ENCODE peak calls at places on chromosome 11, in six cellular contexts. One of them, this sample, is unnamed.
A peak's percentile ranks its signal among the peaks of the same experiment; 100 is the strongest.

GRCh38 chr11:13881176-13881680 is 81.3 kb upstream of the SPON1 start:
- DNase-seq in upper lobe of left lung: no peak
- DNase-seq in A549: no peak
- DNase-seq in tibial nerve: no peak
- DNase-seq in K562: no peak
- DNase-seq in suprapubic skin: no peak
- DNase-seq in this sample: no peak

GRCh38 chr11:134821422-134821821 is 409.4 kb upstream of the B3GAT1 start:
- DNase-seq in A549: no peak
- DNase-seq in suprapubic skin: no peak
- DNase-seq in tibial nerve: no peak
- DNase-seq in upper lobe of left lung: no peak
- DNase-seq in K562: no peak
- DNase-seq in this sample: no peak

GRCh38 chr11:118437736-118438125 is 1.4 kb downstream of the KMT2A start:
- DNase-seq in A549: no peak
- DNase-seq in suprapubic skin: peak; percentile 67
- DNase-seq in K562: peak; percentile 63
- DNase-seq in tibial nerve: peak; percentile 25
- DNase-seq in upper lobe of left lung: peak; percentile 31
- DNase-seq in this sample: peak; percentile 43

GRCh38 chr11:44934110-44934509 is 16.6 kb downstream of the TP53I11 start:
- DNase-seq in suprapubic skin: no peak
- DNase-seq in K562: no peak
- DNase-seq in upper lobe of left lung: no peak
- DNase-seq in tibial nerve: no peak
- DNase-seq in A549: no peak
- DNase-seq in this sample: no peak

GRCh38 chr11:36467913-36468312 is 42.2 kb downstream of the TRAF6 start:
- DNase-seq in tibial nerve: no peak
- DNase-seq in suprapubic skin: no peak
- DNase-seq in K562: no peak
- DNase-seq in upper lobe of left lung: no peak
- DNase-seq in A549: no peak
- DNase-seq in this sample: no peak

GRCh38 chr11:18768472-18768901 is 23.1 kb downstream of the PTPN5 start:
- DNase-seq in K562: no peak
- DNase-seq in A549: no peak
- DNase-seq in tibial nerve: no peak
- DNase-seq in suprapubic skin: no peak
- DNase-seq in upper lobe of left lung: peak; percentile 38
- DNase-seq in this sample: no peak

GRCh38 chr11:57425565-57426438 is 1.1 kb downstream of the SLC43A3 start:
- DNase-seq in suprapubic skin: peak; percentile 78
- DNase-seq in K562: no peak
- DNase-seq in tibial nerve: peak; percentile 59
- DNase-seq in A549: no peak
- DNase-seq in upper lobe of left lung: peak; percentile 84
- DNase-seq in this sample: peak; percentile 74

GRCh38 chr11:60288531-60288930 is 8.1 kb downstream of the MS4A4A start:
- DNase-seq in upper lobe of left lung: no peak
- DNase-seq in K562: no peak
- DNase-seq in A549: no peak
- DNase-seq in suprapubic skin: no peak
- DNase-seq in tibial nerve: no peak
- DNase-seq in this sample: no peak

GRCh38 chr11:102724904-102725515 is at the start of gene MMP8:
- DNase-seq in K562: no peak
- DNase-seq in A549: no peak
- DNase-seq in tibial nerve: no peak
- DNase-seq in suprapubic skin: no peak
- DNase-seq in upper lobe of left lung: no peak
- DNase-seq in this sample: no peak

GRCh38 chr11:47467372-47467771 is 18.4 kb upstream of the RAPSN start:
- DNase-seq in upper lobe of left lung: no peak
- DNase-seq in suprapubic skin: no peak
- DNase-seq in K562: no peak
- DNase-seq in tibial nerve: no peak
- DNase-seq in A549: no peak
- DNase-seq in this sample: no peak

GRCh38 chr11:3037041-3037944 is 19.9 kb downstream of the CARS1 start:
- DNase-seq in upper lobe of left lung: peak; percentile 74
- DNase-seq in suprapubic skin: peak; percentile 85
- DNase-seq in K562: peak; percentile 62
- DNase-seq in A549: peak; percentile 75
- DNase-seq in tibial nerve: peak; percentile 93
- DNase-seq in this sample: peak; percentile 60

GRCh38 chr11:83648610-83649467 is 362.7 kb upstream of the CCDC90B start:
- DNase-seq in tibial nerve: no peak
- DNase-seq in suprapubic skin: no peak
- DNase-seq in K562: no peak
- DNase-seq in A549: peak; percentile 6
- DNase-seq in upper lobe of left lung: no peak
- DNase-seq in this sample: no peak

GRCh38 chr11:85685820-85686459 is at the start of gene CCDC89:
- DNase-seq in tibial nerve: peak; percentile 70
- DNase-seq in upper lobe of left lung: peak; percentile 24
- DNase-seq in K562: peak; percentile 18
- DNase-seq in suprapubic skin: peak; percentile 86
- DNase-seq in A549: peak; percentile 12
- DNase-seq in this sample: peak; percentile 79

GRCh38 chr11:5500391-5500790 is 9.4 kb downstream of the UBQLN3 start:
- DNase-seq in A549: no peak
- DNase-seq in suprapubic skin: no peak
- DNase-seq in tibial nerve: no peak
- DNase-seq in K562: no peak
- DNase-seq in upper lobe of left lung: no peak
- DNase-seq in this sample: no peak

DNA sequence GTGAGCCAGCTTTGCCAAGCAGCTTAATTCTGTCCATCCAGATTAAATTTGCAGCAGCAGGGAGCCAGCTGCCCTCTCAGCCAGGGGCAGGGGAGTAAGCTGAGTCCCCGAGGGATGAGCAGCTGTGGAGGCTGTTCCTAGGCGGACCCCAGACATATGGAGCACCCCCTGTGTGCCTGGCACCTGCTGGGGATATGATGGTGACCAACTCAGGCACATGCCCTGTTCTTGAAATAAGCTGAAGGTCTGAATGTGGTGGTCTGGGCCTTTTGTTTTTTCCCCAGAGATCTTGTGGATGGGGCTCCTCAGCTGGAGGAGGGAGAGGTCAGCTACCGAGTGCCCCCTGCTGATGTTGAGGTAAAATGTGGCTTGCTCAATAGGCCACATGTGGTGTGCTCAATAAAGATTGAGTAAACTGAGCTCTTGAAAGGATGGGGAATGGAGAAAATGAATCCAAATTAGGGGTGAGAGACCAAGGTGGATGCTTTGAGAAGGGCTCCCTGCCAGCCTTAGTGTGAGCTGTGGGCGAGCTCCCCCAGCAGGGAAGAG is 103.3 kb upstream of the NNMT start:
- DNase-seq in A549: no peak
- DNase-seq in K562: no peak
- DNase-seq in suprapubic skin: no peak
- DNase-seq in upper lobe of left lung: no peak
- DNase-seq in tibial nerve: no peak
- DNase-seq in this sample: no peak
- TF ChIP-seq EP300 in A549: no peak
- TF ChIP-seq EP300 in K562: no peak
- TF ChIP-seq EP300 in suprapubic skin: no peak
- TF ChIP-seq EP300 in upper lobe of left lung: no peak
- TF ChIP-seq EP300 in tibial nerve: no peak
- TF ChIP-seq EP300 in this sample: no peak

DNA sequence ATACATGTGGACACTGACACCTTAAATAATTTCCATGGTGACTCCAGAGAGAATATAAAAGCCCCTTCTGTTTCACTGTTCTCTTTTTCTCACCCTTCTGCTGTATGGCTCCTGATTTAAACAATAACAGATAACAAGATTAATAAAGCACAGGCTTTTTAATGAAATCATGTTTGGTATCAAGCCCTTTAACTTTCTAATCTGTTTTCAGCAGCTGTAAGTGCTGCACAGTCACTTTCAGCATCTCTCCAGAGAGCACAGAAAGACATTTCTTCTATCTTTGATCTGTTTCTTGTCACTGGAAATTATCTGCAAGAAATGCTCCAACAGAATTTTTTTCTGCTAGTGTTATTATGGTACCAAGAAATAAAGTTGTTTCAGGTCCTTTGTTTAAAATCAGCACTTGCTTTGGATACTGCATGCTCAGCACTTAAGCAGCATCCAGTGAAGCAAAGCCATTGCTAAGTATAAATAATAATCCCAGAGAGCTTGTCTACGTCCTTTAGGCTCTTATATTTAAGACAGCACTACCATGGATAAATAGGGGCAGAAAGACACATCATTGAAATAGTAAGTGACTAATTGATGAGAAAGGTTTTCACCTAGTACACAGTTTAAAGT is 134.2 kb upstream of the CARD18 start:
- DNase-seq in K562: no peak
- DNase-seq in tibial nerve: no peak
- DNase-seq in A549: no peak
- DNase-seq in upper lobe of left lung: no peak
- DNase-seq in suprapubic skin: no peak
- DNase-seq in this sample: no peak
- TF ChIP-seq EP300 in K562: no peak
- TF ChIP-seq EP300 in tibial nerve: no peak
- TF ChIP-seq EP300 in A549: no peak
- TF ChIP-seq EP300 in upper lobe of left lung: no peak
- TF ChIP-seq EP300 in suprapubic skin: no peak
- TF ChIP-seq EP300 in this sample: no peak

GRCh38 chr11:69812927-69813326 is 6.3 kb downstream of the FGF3 start:
- DNase-seq in K562: no peak
- DNase-seq in upper lobe of left lung: no peak
- DNase-seq in suprapubic skin: no peak
- DNase-seq in A549: no peak
- DNase-seq in tibial nerve: no peak
- DNase-seq in this sample: no peak

GRCh38 chr11:69814902-69815301 is 4.3 kb downstream of the FGF3 start:
- DNase-seq in A549: no peak
- DNase-seq in tibial nerve: no peak
- DNase-seq in upper lobe of left lung: no peak
- DNase-seq in suprapubic skin: no peak
- DNase-seq in K562: no peak
- DNase-seq in this sample: no peak

GRCh38 chr11:69812256-69812655 is 7.0 kb downstream of the FGF3 start:
- DNase-seq in suprapubic skin: no peak
- DNase-seq in K562: no peak
- DNase-seq in A549: no peak
- DNase-seq in upper lobe of left lung: no peak
- DNase-seq in tibial nerve: no peak
- DNase-seq in this sample: no peak

GRCh38 chr11:69814411-69814810 is 4.8 kb downstream of the FGF3 start:
- DNase-seq in suprapubic skin: no peak
- DNase-seq in upper lobe of left lung: no peak
- DNase-seq in tibial nerve: no peak
- DNase-seq in K562: no peak
- DNase-seq in A549: no peak
- DNase-seq in this sample: no peak

DNA sequence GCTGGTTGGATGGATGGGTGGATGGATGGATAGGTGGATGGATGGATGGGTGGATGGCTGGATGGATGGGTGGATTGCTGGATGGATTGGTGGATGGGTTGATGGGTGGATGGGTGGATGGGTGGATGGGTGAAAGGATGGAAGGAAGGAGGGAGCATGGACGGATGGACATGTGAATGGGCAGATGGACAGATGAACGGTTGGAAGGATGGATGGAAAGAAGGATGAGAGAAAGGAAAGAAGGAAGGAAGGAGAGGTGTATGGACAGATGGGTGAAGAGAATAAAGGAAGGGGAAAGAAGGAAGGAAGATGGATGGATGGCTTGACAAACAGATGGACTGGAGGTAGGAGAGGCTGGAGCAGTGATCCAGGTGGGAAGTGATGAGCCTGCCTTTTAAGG is 5.4 kb downstream of the FGF3 start:
- DNase-seq in suprapubic skin: no peak
- DNase-seq in A549: no peak
- DNase-seq in K562: no peak
- DNase-seq in upper lobe of left lung: no peak
- DNase-seq in tibial nerve: no peak
- DNase-seq in this sample: no peak
- TF ChIP-seq EP300 in suprapubic skin: no peak
- TF ChIP-seq EP300 in A549: no peak
- TF ChIP-seq EP300 in K562: no peak
- TF ChIP-seq EP300 in upper lobe of left lung: no peak
- TF ChIP-seq EP300 in tibial nerve: no peak
- TF ChIP-seq EP300 in this sample: no peak

GRCh38 chr11:127369301-127369968 is 368.9 kb upstream of the KIRREL3 start:
- DNase-seq in suprapubic skin: no peak
- DNase-seq in A549: no peak
- DNase-seq in upper lobe of left lung: no peak
- DNase-seq in K562: no peak
- DNase-seq in tibial nerve: no peak
- DNase-seq in this sample: no peak
- TF ChIP-seq EP300 in suprapubic skin: no peak
- TF ChIP-seq EP300 in A549: no peak
- TF ChIP-seq EP300 in upper lobe of left lung: no peak
- TF ChIP-seq EP300 in K562: no peak
- TF ChIP-seq EP300 in tibial nerve: no peak
- TF ChIP-seq EP300 in this sample: no peak

GRCh38 chr11:76577199-76577920 is 93.2 kb downstream of the LRRC32 start:
- DNase-seq in suprapubic skin: no peak
- DNase-seq in K562: no peak
- DNase-seq in upper lobe of left lung: peak; percentile 45
- DNase-seq in A549: peak; percentile 58
- DNase-seq in tibial nerve: no peak
- DNase-seq in this sample: no peak

GRCh38 chr11:76579752-76580151 is 90.8 kb downstream of the LRRC32 start:
- DNase-seq in suprapubic skin: no peak
- DNase-seq in A549: no peak
- DNase-seq in K562: no peak
- DNase-seq in tibial nerve: no peak
- DNase-seq in upper lobe of left lung: no peak
- DNase-seq in this sample: no peak

GRCh38 chr11:76577921-76578654 is 92.5 kb downstream of the LRRC32 start:
- DNase-seq in suprapubic skin: no peak
- DNase-seq in tibial nerve: no peak
- DNase-seq in A549: no peak
- DNase-seq in upper lobe of left lung: no peak
- DNase-seq in K562: no peak
- DNase-seq in this sample: no peak

GRCh38 chr11:76579047-76579751 is 91.3 kb downstream of the LRRC32 start:
- DNase-seq in suprapubic skin: no peak
- DNase-seq in A549: no peak
- DNase-seq in K562: no peak
- DNase-seq in upper lobe of left lung: peak; percentile 33
- DNase-seq in tibial nerve: no peak
- DNase-seq in this sample: peak; percentile 64

GRCh38 chr11:76578655-76579046 is 91.9 kb downstream of the LRRC32 start:
- DNase-seq in A549: no peak
- DNase-seq in K562: no peak
- DNase-seq in tibial nerve: no peak
- DNase-seq in upper lobe of left lung: peak; percentile 61
- DNase-seq in suprapubic skin: no peak
- DNase-seq in this sample: peak; percentile 27
- TF ChIP-seq EP300 in A549: no peak
- TF ChIP-seq EP300 in K562: no peak
- TF ChIP-seq EP300 in tibial nerve: no peak
- TF ChIP-seq EP300 in upper lobe of left lung: peak; percentile 1
- TF ChIP-seq EP300 in suprapubic skin: no peak
- TF ChIP-seq EP300 in this sample: no peak

This sample was measured in ovary.